ENCODE peak calls at places on chromosomes 5 and 9, in ten cellular contexts. O, P, L, D, H, T, A, Y, G and I are unnamed samples. For H3K27me3, the result is how much of the 10 kb centered on the place peaks cover.

GRCh38 chr5:17283121-17283415 is 65.6 kb downstream of the BASP1 start:
- DNase-seq in H (no peak), Y (no peak), T (no peak), A (no peak), L (no peak), D (no peak), P (no peak), G (no peak), O (no peak), I (no peak)

GRCh38 chr9:124708633-124709032 is 62.5 kb downstream of the NR6A1 start:
- DNase-seq in P (peak), H (no peak), L (peak), O (no peak), G (no peak), Y (no peak), T (no peak), D (no peak), A (peak), I (no peak)

GRCh38 chr9:38057416-38058195 is 11.4 kb downstream of the SHB start:
- DNase-seq in D (no peak), T (peak), H (no peak), L (no peak), A (no peak), Y (no peak), O (peak), G (no peak), P (no peak), I (no peak)

GRCh38 chr9:38027714-38028113 is 41.3 kb downstream of the SHB start:
- DNase-seq in L (no peak), T (no peak), P (no peak), D (no peak), O (no peak), G (no peak), A (no peak), Y (no peak), H (no peak), I (no peak)

GRCh38 chr5:27702339-27702820 is 664.0 kb upstream of the CDH9 start:
- DNase-seq in T (no peak), D (no peak), O (no peak), G (no peak), A (no peak), P (no peak), H (no peak), Y (no peak), L (no peak), I (no peak)

GRCh38 chr9:91285729-91286353 is 75.9 kb downstream of the AUH start:
- DNase-seq in O (no peak), G (no peak), Y (no peak), D (no peak), L (no peak), T (no peak), P (no peak), A (no peak), H (no peak), I (no peak)

GRCh38 chr5:137600721-137601360 is 101.7 kb upstream of the SPOCK1 start:
- DNase-seq in O (no peak), L (no peak), T (no peak), Y (no peak), G (no peak), H (no peak), P (no peak), A (no peak), D (no peak), I (no peak)

GRCh38 chr5:157464518-157465171 is 4.6 kb downstream of the NIPAL4 start:
- DNase-seq in A (peak), L (no peak), H (peak), P (no peak), T (peak), D (peak), O (peak), G (no peak), Y (peak), I (no peak)

GRCh38 chr5:95317085-95317484 is 32.2 kb upstream of the MCTP1 start:
- DNase-seq in P (no peak), Y (no peak), O (no peak), A (no peak), H (no peak), G (no peak), T (no peak), D (no peak), L (no peak), I (no peak)

GRCh38 chr9:18743976-18744375 is 270.0 kb downstream of the ADAMTSL1 start:
- DNase-seq in A (no peak), H (no peak), D (no peak), L (no peak), Y (no peak), G (no peak), P (no peak), O (no peak), T (no peak), I (no peak)

GRCh38 chr5:14296533-14297331 is 153.6 kb downstream of the TRIO start:
- DNase-seq in O (no peak), D (no peak), Y (no peak), P (no peak), G (no peak), T (no peak), H (no peak), L (no peak), A (no peak), I (no peak)

GRCh38 chr5:137201876-137202275 is 297.2 kb downstream of the SPOCK1 start:
- DNase-seq in L (no peak), G (no peak), T (no peak), O (no peak), P (no peak), A (no peak), D (no peak), Y (no peak), H (no peak), I (no peak)

GRCh38 chr5:93990504-93991085 is 249.2 kb upstream of the POU5F2 start:
- DNase-seq in G (no peak), L (no peak), Y (no peak), A (peak), P (no peak), O (no peak), H (no peak), D (no peak), T (no peak), I (no peak)

GRCh38 chr5:111927191-111927590 is 170.2 kb upstream of the NREP start:
- DNase-seq in A (no peak), G (no peak), H (no peak), Y (no peak), D (no peak), P (no peak), O (no peak), T (no peak), L (no peak), I (no peak)

GRCh38 chr9:121645003-121645402 is 6.4 kb upstream of the DAB2IP start:
- DNase-seq in Y (no peak), D (no peak), G (no peak), H (no peak), L (no peak), P (no peak), A (no peak), T (peak), O (no peak), I (no peak)

GRCh38 chr9:26856413-26857032 is 36.1 kb downstream of the CAAP1 start:
- DNase-seq in O (peak), D (no peak), G (no peak), T (no peak), Y (peak), H (no peak), L (peak), P (peak), A (peak), I (no peak)

GRCh38 chr9:135561391-135562234 is at the start of gene PAEP:
- DNase-seq in P (no peak), L (peak), H (peak), O (no peak), A (no peak), D (no peak), G (no peak), Y (peak), T (no peak), I (no peak)

GRCh38 chr9:109901191-109901590 is 121.2 kb downstream of the PALM2AKAP2 start:
- DNase-seq in O (no peak), T (no peak), H (no peak), P (no peak), Y (no peak), G (no peak), L (no peak), A (no peak), D (no peak), I (no peak)

GRCh38 chr5:37208883-37209808 is 40.0 kb downstream of the CPLANE1 start:
- DNase-seq in A (no peak), L (no peak), O (no peak), D (no peak), Y (no peak), P (no peak), G (no peak), H (no peak), T (no peak), I (no peak)

GRCh38 chr9:97740848-97741821 is 44.0 kb upstream of the XPA start:
- DNase-seq in P (no peak), G (peak), D (peak), Y (peak), A (peak), O (peak), H (no peak), L (no peak), T (peak), I (peak)
- TF ChIP-seq CTCF in P (no peak), G (peak), D (no peak), Y (no peak), A (no peak), O (peak), H (no peak), L (no peak), T (no peak), I (no peak)

GRCh38 chr9:128067898-128068655 is at the start of gene SLC25A25:
- DNase-seq in P (peak), D (peak), H (peak), O (peak), T (peak), L (peak), A (peak), Y (peak), G (peak), I (peak)
- TF ChIP-seq POLR2AphosphoS5 in P (no peak), D (peak), H (peak), O (peak), T (peak), L (no peak), A (peak), Y (peak), G (no peak), I (no peak)

DNA sequence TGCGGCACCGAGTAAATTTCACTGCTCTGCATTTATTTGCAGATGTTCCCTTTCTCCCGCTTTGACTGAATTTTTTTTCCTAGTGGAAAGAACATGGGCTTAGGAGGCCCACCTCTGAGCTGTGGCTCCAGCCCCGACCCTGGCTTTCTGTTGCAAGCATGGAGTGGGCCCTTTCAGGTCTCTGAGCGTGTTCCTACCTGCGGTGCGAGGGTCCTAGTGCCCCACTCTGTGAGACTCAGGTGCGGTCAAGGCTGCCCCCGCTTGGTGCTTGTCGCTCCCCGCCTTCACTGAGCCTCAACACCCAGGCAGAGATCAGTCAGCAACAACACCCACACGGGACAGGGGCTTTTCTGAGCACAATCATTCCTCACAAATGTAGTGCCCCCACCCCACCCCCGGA is 32.0 kb downstream of the SLC6A3 start:
- DNase-seq in A (no peak), G (no peak), O (no peak), T (no peak), H (no peak), D (no peak), P (no peak), Y (no peak), L (no peak), I (no peak)
- H3K27me3 ChIP-seq in A (under half), G (under half), O (under half), T (half or more), H (under half), D (under half), P (under half), Y (under half), L (half or more), I (under half)

DNA sequence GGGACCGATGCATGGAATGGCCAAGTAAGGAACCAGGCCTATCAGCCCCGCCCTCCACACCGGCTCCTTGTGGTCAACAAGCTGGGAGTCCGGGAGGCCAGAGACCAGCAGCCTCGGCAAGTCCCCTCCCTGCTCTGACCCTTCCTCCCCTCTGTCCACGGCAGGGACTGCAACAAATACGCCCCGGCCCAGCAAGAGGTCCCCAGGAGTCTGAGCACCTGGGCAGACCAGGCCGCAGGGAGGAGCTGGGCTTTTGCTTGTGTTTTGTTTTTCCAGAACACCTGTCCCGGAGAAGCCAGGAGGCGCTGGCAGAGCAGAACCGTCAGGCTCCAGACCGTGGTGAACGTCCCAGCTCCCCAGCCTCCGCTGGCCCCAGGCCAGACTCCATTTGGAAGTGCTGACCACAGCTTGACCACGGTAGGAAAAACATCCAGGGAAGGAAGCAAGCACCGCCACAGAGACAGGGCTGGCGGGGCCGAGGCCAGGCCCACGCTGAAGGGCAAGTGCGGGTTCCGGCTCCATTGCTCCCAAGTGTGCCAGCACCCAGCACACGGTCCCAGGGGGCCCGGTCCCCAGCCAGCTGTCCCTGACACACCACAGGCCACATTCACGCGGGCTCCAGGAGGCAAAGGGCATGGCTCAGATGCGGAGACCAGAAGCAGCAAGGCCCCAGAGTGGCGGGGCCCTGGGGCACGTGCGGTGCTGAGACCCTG is 56.6 kb downstream of the VAV2 start:
- DNase-seq in H (no peak), D (no peak), A (peak), T (peak), L (no peak), P (no peak), G (no peak), Y (no peak), O (no peak), I (peak)
- TF ChIP-seq CTCF in H (no peak), D (no peak), A (no peak), T (no peak), L (no peak), P (no peak), G (no peak), Y (no peak), O (no peak), I (no peak)

DNA sequence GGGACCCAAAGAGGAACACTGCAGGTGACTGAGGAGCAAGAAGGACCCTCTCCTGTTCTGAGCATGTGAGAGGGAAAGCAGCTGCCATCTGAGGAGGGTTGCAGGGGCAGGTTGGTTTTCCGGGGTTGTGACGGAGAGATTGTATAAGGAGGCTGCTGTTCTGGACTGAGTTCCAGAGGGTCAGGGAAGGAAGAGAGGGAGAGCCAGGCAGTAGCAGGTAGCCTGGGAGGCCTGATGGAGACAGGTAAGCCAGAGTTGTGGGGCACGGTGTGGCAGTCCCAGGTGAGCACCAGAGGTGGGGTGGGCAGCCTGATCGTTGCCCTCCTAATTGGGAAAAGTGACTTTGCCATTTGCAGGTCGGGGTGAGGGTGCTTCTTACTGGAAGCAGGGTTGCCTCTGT is 9.8 kb downstream of the CCT5 start:
- DNase-seq in G (no peak), P (no peak), L (no peak), T (no peak), A (no peak), Y (no peak), O (no peak), H (no peak), D (no peak), I (no peak)
- TF ChIP-seq POLR2AphosphoS5 in G (peak), P (no peak), L (no peak), T (no peak), A (no peak), Y (peak), O (no peak), H (no peak), D (no peak), I (no peak)

GRCh38 chr5:168920019-168920813 is 341.0 kb upstream of the PANK3 start:
- DNase-seq in Y (no peak), T (no peak), L (no peak), G (no peak), P (no peak), A (no peak), D (peak), O (no peak), H (no peak), I (no peak)
- H3K27me3 ChIP-seq in Y (under half), T (under half), L (under half), G (under half), P (under half), A (under half), D (under half), O (under half), H (under half), I (under half)

DNA sequence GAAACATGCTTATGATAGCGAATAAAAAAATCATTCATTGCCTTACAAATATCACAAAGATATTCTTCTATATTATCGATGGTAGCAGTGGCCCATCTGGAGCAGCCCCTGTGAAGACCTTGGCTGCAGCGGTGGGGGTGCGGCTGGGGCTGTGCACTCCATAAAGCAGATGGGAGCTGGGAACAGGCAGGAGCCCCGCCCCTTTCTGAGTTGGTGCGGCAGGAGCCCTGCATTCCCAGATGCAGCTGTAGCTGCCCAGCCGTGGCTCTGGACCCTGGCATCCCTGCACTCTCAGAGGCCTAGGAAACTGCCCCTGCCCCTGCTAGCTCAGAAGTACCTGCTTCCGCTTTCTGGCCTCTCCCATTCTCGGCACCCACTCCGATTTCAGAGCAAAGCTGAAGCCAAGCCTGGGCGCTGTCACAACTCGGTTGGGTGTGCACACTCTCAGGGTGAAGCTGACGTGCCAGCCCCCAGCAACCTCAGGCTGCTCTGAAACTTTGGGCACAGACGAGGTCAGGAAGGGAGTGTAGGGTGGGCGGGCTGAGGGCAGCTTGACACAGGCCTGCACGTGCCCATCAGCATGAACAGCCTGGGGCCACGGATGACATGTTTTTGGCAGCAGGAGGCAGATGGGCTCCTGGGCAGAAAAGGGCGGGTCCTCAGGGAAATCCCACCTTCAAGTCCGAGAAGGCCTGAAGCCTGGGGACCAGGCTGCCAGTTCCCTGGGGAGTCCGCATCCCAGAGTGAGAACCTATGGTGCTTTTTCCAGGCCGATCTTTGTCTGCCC is 1440.8 kb upstream of the ACO1 start:
- DNase-seq in T (no peak), H (no peak), G (no peak), Y (no peak), D (no peak), L (no peak), P (no peak), O (no peak), A (no peak), I (peak)
- TF ChIP-seq CTCF in T (no peak), H (no peak), G (no peak), Y (no peak), D (no peak), L (no peak), P (no peak), O (no peak), A (no peak), I (no peak)

GRCh38 chr9:127250896-127251391 is 13.6 kb upstream of the GARNL3 start:
- DNase-seq in O (no peak), Y (no peak), L (no peak), T (no peak), H (no peak), P (no peak), A (no peak), D (no peak), G (no peak), I (no peak)

GRCh38 chr9:127255692-127256091 is 8.9 kb upstream of the GARNL3 start:
- DNase-seq in O (no peak), D (no peak), T (no peak), P (no peak), A (no peak), H (no peak), G (no peak), Y (no peak), L (no peak), I (no peak)

GRCh38 chr9:127249877-127250276 is 14.7 kb upstream of the GARNL3 start:
- DNase-seq in D (no peak), A (no peak), P (no peak), Y (no peak), G (no peak), O (no peak), T (no peak), L (no peak), H (no peak), I (no peak)

GRCh38 chr9:127253446-127253845 is 11.1 kb upstream of the GARNL3 start:
- DNase-seq in P (no peak), O (no peak), D (no peak), G (no peak), T (no peak), A (no peak), L (no peak), H (no peak), Y (no peak), I (no peak)

DNA sequence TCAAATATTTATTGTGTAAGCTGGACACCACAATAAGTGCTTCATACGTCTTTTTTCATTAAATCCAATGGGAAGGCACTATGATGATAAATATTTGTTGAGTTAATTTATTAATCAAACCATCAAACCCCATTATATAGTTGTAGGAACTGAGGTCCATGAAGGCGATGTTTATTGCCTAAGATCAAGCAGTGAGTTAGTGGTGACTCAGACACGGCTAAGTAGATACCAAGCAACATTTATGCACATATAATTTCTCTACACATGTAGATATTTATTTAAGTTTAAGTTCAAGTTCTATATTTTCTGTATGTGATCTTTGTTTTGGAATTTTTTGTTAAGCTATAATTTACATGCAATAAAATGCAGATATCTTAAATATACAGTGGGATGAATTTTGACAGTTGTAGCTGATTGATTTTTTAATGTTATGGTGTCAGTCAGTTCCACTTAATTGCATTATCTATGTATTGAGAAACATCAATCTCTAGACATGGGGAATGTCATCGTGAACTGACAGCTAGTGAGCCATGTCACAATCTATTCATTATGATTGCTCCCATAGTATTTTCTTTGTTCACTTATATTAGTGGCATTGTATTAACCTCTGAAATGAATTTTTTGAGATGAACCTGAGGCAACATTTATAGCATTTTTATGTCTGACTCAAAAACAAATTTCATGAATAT is 12.0 kb upstream of the GARNL3 start:
- DNase-seq in Y (no peak), L (no peak), G (no peak), D (no peak), H (no peak), T (no peak), P (no peak), O (no peak), A (no peak), I (no peak)
- TF ChIP-seq POLR2AphosphoS5 in Y (no peak), L (no peak), G (no peak), D (no peak), H (no peak), T (no peak), P (no peak), O (no peak), A (no peak), I (no peak)